ENCODE peak calls at places on chromosomes 5 and 9, in six cellular contexts. F is stomach, C is fibroblast of mammary gland, L is IMR-90, B is B cell, Z is PC-3. T is an unnamed sample.
A peak's percentile ranks its signal among the peaks of the same experiment; 100 is the strongest.

GRCh38 chr5:142699105-142699720 is 13.3 kb upstream of the FGF1 start:
- DNase-seq in F (peak; percentile 89), C (peak; percentile 87), L (peak; percentile 84), B (peak; percentile 50), Z (peak; percentile 92), T (peak; percentile 77)

GRCh38 chr9:136432591-136432990 is 7.1 kb downstream of the INPP5E start:
- DNase-seq in F (no peak), C (no peak), L (no peak), B (no peak), Z (no peak), T (no peak)

GRCh38 chr9:93083592-93084470 is 12.2 kb upstream of the CARD19 start:
- DNase-seq in F (no peak), C (peak; percentile 39), L (no peak), B (no peak), Z (no peak), T (no peak)

GRCh38 chr9:36188212-36188611 is 2.5 kb upstream of the CLTA start:
- DNase-seq in F (no peak), C (no peak), L (no peak), B (no peak), Z (no peak), T (no peak)

GRCh38 chr9:21711504-21711903 is 90.9 kb upstream of the MTAP start:
- DNase-seq in F (no peak), C (peak; percentile 58), L (peak; percentile 54), B (no peak), Z (no peak), T (no peak)

GRCh38 chr9:137296214-137297059 is 5.6 kb downstream of the NRARP start:
- DNase-seq in F (peak; percentile 67), C (peak; percentile 48), L (peak; percentile 50), B (no peak), Z (no peak), T (no peak)

GRCh38 chr9:20511680-20512079 is 110.6 kb downstream of the MLLT3 start:
- DNase-seq in F (no peak), C (no peak), L (no peak), B (no peak), Z (no peak), T (no peak)

GRCh38 chr9:136061405-136061804 is 33.7 kb downstream of the NACC2 start:
- DNase-seq in F (no peak), C (no peak), L (no peak), B (no peak), Z (no peak), T (no peak)

GRCh38 chr9:131627846-131628820 is 82.8 kb downstream of the PRRT1B start:
- DNase-seq in F (peak; percentile 75), C (peak; percentile 39), L (peak; percentile 71), B (peak; percentile 83), Z (no peak), T (no peak)

GRCh38 chr9:105636331-105636730 is 25.9 kb upstream of the TAL2 start:
- DNase-seq in F (no peak), C (no peak), L (peak; percentile 29), B (no peak), Z (no peak), T (no peak)

GRCh38 chr9:117387422-117387821 is 27.4 kb downstream of the ASTN2 start:
- DNase-seq in F (no peak), C (no peak), L (no peak), B (no peak), Z (no peak), T (no peak)

GRCh38 chr5:132526290-132526973 is 16.9 kb downstream of the IL5 start:
- DNase-seq in F (peak; percentile 53), C (peak; percentile 45), L (peak; percentile 50), B (no peak), Z (peak; percentile 79), T (peak; percentile 56)

GRCh38 chr5:30540150-30540549 is 653.3 kb upstream of the CDH6 start:
- DNase-seq in F (no peak), C (no peak), L (no peak), B (no peak), Z (no peak), T (no peak)

GRCh38 chr5:109739741-109740140 is 50.0 kb downstream of the MAN2A1 start:
- DNase-seq in F (no peak), C (peak; percentile 20), L (peak; percentile 55), B (no peak), Z (peak; percentile 39), T (no peak)

GRCh38 chr5:61351733-61352132 is 19.7 kb downstream of the ZSWIM6 start:
- DNase-seq in F (no peak), C (no peak), L (no peak), B (no peak), Z (no peak), T (no peak)

GRCh38 chr9:36208521-36209253 is 18.0 kb downstream of the CLTA start:
- DNase-seq in F (no peak), C (peak; percentile 52), L (no peak), B (no peak), Z (no peak), T (no peak)

GRCh38 chr5:135339623-135340022 is 59.4 kb downstream of the MACROH2A1 start:
- DNase-seq in F (no peak), C (no peak), L (no peak), B (no peak), Z (no peak), T (no peak)

GRCh38 chr5:119949426-119949999 is 320.2 kb downstream of the FAM170A start:
- DNase-seq in F (no peak), C (no peak), L (no peak), B (no peak), Z (no peak), T (no peak)

GRCh38 chr9:35029241-35029640 is 39.7 kb downstream of the DNAJB5 start:
- DNase-seq in F (no peak), C (no peak), L (no peak), B (no peak), Z (no peak), T (no peak)

GRCh38 chr5:146283344-146283761 is 55.3 kb upstream of the POU4F3 start:
- DNase-seq in F (no peak), C (peak; percentile 83), L (peak; percentile 96), B (no peak), Z (peak; percentile 97), T (no peak)

DNA sequence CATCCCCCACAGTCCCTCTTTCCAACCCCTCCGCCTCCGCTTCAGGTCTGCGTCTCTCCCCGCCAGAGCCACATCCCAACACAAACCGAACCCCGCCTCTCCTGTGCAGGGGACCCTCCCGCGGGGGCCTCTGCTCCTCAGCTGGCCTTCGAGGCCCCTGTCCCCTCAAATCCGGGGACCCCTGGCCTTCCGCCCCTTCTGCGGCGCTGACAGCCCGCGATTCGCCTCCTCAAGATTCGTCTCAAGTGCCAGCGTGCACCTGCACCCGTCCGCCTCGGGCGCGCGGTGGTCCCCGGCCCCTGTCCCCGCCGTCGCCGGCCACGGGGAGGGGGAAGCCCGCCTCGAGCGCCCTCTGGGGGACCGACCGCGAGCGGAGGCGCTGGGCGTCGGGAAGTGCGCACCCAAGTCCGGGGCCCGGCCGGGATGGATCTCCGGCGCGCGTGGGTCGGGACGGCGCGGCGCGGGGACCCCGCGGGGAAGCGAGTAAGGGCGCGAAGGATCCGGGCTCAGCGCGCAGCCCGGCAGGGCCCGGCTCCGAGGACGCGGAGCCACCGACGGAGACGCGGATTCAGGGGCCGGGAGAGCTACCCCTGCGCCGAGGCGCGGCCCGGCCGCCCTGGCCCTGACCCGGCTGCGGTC is 623 bp downstream of the FLT4 start:
- DNase-seq in F (no peak), C (no peak), L (no peak), B (no peak), Z (no peak), T (peak; percentile 68)
- TF ChIP-seq CTCF in F (no peak), C (no peak), L (peak; percentile 7), B (no peak), Z (no peak), T (no peak)

GRCh38 chr9:23826120-23826629 is at the start of gene ELAVL2:
- DNase-seq in F (peak; percentile 65), C (peak; percentile 89), L (peak; percentile 81), B (no peak), Z (peak; percentile 98), T (no peak)
- TF ChIP-seq CTCF in F (no peak), C (no peak), L (no peak), B (no peak), Z (no peak), T (no peak)

DNA sequence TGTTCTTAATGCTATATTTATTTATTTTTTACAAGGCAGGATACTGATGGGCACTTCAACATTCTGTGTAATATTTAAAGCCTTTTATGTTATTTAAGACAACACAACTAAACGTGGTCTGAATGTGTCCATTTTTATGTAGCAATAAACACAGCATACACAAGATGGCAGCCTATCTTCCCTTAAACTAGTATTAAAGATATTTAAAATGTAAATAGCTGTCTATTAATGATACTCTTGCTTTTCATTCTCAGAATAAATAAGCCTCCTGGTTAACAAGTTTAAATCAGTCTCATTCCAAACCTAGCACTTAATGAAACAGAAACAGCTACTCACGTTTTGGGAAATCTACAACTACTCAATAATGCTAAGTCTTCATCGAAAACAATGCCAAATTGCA is 315.7 kb downstream of the MCTP1 start:
- DNase-seq in F (no peak), C (peak; percentile 54), L (peak; percentile 18), B (no peak), Z (peak; percentile 51), T (peak; percentile 13)
- TF ChIP-seq CTCF in F (no peak), C (peak; percentile 33), L (peak; percentile 30), B (no peak), Z (peak; percentile 56), T (no peak)

GRCh38 chr5:102813740-102814139 is 58.6 kb downstream of the PAM start:
- DNase-seq in F (no peak), C (no peak), L (no peak), B (no peak), Z (no peak), T (no peak)
- TF ChIP-seq CTCF in F (no peak), C (no peak), L (no peak), B (no peak), Z (no peak), T (no peak)

DNA sequence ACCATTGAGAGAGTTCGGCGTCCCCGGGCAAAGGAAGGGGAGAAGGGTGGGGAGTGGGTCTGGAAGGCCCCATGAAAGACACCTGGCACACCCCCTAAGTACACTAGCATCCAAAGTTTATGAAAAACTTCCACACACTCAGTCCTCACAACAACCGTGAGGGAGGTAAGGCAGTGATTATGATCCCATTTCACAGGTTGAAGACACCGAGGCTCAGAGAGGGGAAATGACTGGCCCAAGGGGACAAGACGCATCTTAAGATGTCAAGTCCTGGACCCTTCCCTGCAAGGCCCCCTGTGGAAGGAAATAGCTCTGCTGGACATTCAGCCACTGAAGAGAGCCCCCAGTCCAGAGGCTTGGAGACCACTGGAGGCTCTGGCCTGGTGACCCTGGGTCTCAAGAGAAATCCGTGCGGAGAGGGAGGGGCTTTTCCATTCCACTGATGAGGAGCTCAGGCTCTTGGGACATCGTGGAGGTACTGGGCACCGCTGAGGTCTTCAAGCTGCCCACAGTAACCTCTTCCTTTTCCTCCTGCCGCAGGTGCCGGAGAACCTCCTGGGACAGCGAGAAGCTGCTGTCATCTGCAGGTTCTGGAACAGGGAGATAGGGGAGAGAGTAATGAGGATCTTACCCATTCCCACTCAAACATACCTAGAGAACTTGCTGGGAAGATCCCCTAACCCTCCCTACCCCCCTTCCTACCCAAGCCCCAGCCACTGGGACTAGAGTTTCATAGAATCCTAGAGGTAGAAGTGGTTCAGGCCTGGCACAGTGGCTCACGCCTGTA is 5.3 kb downstream of the SMIM33 start:
- DNase-seq in F (no peak), C (no peak), L (no peak), B (no peak), Z (no peak), T (no peak)
- TF ChIP-seq CTCF in F (no peak), C (no peak), L (no peak), B (no peak), Z (no peak), T (no peak)

T was measured in GM20000.